ENCODE peak calls at places on chromosome 17, in eight cellular contexts. U, Z, S, V, A, I, P and B are unnamed samples.
A peak's percentile ranks its signal among the peaks of the same experiment; 100 is the strongest.

GRCh38 chr17:64209983-64210382 is 53.1 kb downstream of the TEX2 start:
- DNase-seq in A (no peak), P (peak; percentile 66), Z (no peak), I (no peak), S (no peak), U (no peak), V (no peak), B (no peak)

GRCh38 chr17:35160354-35161201 is 13.0 kb downstream of the UNC45B start:
- DNase-seq in A (peak; percentile 71), S (no peak), V (no peak), Z (no peak), P (no peak), U (no peak), I (no peak), B (no peak)

GRCh38 chr17:40647549-40648325 is at the start of gene SMARCE1:
- DNase-seq in I (peak; percentile 88), U (peak; percentile 52), Z (peak; percentile 77), A (peak; percentile 79), V (peak; percentile 66), S (peak; percentile 65), P (peak; percentile 78), B (peak; percentile 73)

GRCh38 chr17:34051046-34051445 is 204.0 kb upstream of the CCL2 start:
- DNase-seq in Z (no peak), P (no peak), S (no peak), I (no peak), U (no peak), V (no peak), A (no peak), B (no peak)

GRCh38 chr17:39979865-39980401 is 674 bp upstream of the PSMD3 start:
- DNase-seq in Z (peak; percentile 23), U (no peak), A (no peak), I (no peak), P (peak; percentile 21), V (peak; percentile 48), S (no peak), B (peak; percentile 19)

GRCh38 chr17:13704333-13704732 is 102.6 kb upstream of the HS3ST3A1 start:
- DNase-seq in U (no peak), V (no peak), P (peak; percentile 38), S (no peak), A (no peak), I (no peak), Z (no peak), B (no peak)

GRCh38 chr17:14299261-14300093 is 1.4 kb upstream of the HS3ST3B1 start:
- DNase-seq in V (peak; percentile 65), A (peak; percentile 27), S (peak; percentile 47), I (peak; percentile 68), P (no peak), Z (peak; percentile 16), U (no peak), B (peak; percentile 44)

GRCh38 chr17:48590603-48591161 is 641 bp upstream of the HOXB3 start:
- DNase-seq in V (no peak), I (no peak), A (no peak), U (no peak), S (no peak), P (no peak), Z (no peak), B (no peak)

GRCh38 chr17:55005520-55005919 is 37.0 kb downstream of the STXBP4 start:
- DNase-seq in Z (no peak), A (no peak), V (peak; percentile 40), S (no peak), U (no peak), P (peak; percentile 15), I (no peak), B (no peak)

GRCh38 chr17:44909681-44910144 is 5.6 kb downstream of the GFAP start:
- DNase-seq in P (peak; percentile 83), I (no peak), A (no peak), V (no peak), Z (no peak), S (no peak), U (peak; percentile 37), B (no peak)

GRCh38 chr17:29933379-29933778 is 3.4 kb upstream of the SSH2 start:
- DNase-seq in U (no peak), V (peak; percentile 52), Z (no peak), I (no peak), S (no peak), A (no peak), P (peak; percentile 40), B (no peak)

GRCh38 chr17:57834146-57834741 is 15.6 kb downstream of the MRPS23 start:
- DNase-seq in A (no peak), P (peak; percentile 79), U (no peak), V (no peak), Z (no peak), S (no peak), I (no peak), B (peak; percentile 63)

GRCh38 chr17:2418572-2418971 is 17.7 kb upstream of the MNT start:
- DNase-seq in I (peak; percentile 45), Z (no peak), S (no peak), U (no peak), A (no peak), V (no peak), P (no peak), B (peak; percentile 74)

GRCh38 chr17:39742856-39743436 is 5.2 kb downstream of the GRB7 start:
- DNase-seq in I (no peak), P (no peak), Z (no peak), A (no peak), V (no peak), S (no peak), U (no peak), B (no peak)

GRCh38 chr17:33750943-33751701 is 458.0 kb upstream of the ASIC2 start:
- DNase-seq in U (no peak), A (peak; percentile 30), S (peak; percentile 39), P (peak; percentile 28), I (peak; percentile 65), V (peak; percentile 15), Z (peak; percentile 59), B (peak; percentile 84)

DNA sequence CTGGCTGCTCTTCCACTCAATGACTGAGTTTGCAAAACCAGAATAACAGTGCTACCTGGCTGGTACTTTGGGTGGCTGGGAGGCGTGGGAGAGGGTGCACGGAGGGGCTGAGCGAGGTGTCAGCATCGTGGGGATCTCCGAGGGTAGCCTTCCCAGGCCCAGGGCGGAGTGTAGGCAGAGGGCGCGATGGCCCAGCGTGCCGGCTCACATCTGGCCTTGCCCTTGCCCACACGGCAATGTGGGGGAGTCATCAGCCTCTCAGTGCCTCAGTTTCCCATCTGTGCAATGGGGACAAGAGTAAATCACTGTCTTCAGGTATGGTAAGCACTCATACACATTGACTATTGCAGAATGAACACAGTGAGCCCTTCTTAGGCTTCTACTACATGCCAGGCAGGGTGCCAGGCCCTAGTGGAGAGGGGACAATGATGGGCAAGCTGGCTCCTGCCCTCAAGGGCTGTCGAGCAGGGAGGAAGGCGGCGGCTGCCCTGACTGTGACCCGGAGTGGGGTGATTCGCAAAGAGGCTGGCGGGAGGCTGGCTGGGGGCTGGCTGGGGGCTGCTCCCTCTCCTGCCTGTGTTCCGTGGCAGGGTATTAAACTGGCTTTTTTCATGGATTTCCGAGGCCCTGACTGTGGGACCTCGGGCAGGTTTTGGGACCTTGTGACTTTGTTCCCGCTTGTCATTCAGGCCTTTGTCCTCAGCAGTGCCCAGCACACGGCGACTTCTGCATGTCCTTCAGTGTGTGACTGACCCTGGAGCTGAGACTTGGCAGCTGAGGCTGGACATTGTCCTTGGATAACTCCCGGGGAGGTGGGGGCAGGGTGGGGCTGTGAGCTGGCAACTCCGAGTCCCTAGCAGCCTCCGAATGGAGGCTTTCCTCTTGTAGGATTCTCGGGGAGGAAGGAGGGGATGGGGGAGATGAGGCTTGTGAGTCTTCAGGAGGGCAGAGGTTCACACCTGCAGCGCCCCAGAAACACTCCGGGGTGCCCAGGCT is 243.1 kb downstream of the SEC14L1 start:
- DNase-seq in U (no peak), V (no peak), P (peak; percentile 59), A (no peak), I (no peak), Z (no peak), S (peak; percentile 60), B (peak; percentile 89)
- H3K4me1 ChIP-seq in U (no peaks in the 10 kb centered on the region), V (peaks cover 99% of the 10 kb centered on the region), P (peaks cover 59% of the 10 kb centered on the region), A (peaks cover 94% of the 10 kb centered on the region), I (peaks cover 90% of the 10 kb centered on the region), Z (peaks cover 97% of the 10 kb centered on the region), S (peaks cover 96% of the 10 kb centered on the region), B (peaks cover 98% of the 10 kb centered on the region)

GRCh38 chr17:50687200-50688066 is 20.3 kb downstream of the ANKRD40 start:
- DNase-seq in U (no peak), V (peak; percentile 85), Z (no peak), P (no peak), A (no peak), I (peak; percentile 63), S (no peak), B (peak; percentile 49)
- H3K4me1 ChIP-seq in U (peaks cover 89% of the 10 kb centered on the region), V (peaks cover 99% of the 10 kb centered on the region), Z (peaks cover 84% of the 10 kb centered on the region), P (peaks cover 33% of the 10 kb centered on the region), A (no peaks in the 10 kb centered on the region), I (peaks cover 36% of the 10 kb centered on the region), S (peaks cover 37% of the 10 kb centered on the region), B (peaks cover 38% of the 10 kb centered on the region)

GRCh38 chr17:7441202-7441705 is 1.9 kb downstream of the FGF11 start:
- DNase-seq in Z (no peak), P (no peak), V (no peak), A (no peak), U (no peak), S (no peak), I (no peak), B (no peak)

GRCh38 chr17:7438656-7439460 is 454 bp upstream of the FGF11 start:
- DNase-seq in Z (no peak), U (no peak), S (no peak), V (no peak), A (no peak), P (no peak), I (no peak), B (no peak)

GRCh38 chr17:7439462-7440112 is at the start of gene FGF11:
- DNase-seq in A (no peak), S (no peak), V (no peak), Z (no peak), I (no peak), U (no peak), P (no peak), B (no peak)

GRCh38 chr17:7440823-7441174 is 1.5 kb downstream of the FGF11 start:
- DNase-seq in I (no peak), S (no peak), Z (peak; percentile 28), P (peak; percentile 45), U (no peak), V (no peak), A (no peak), B (peak; percentile 67)

DNA sequence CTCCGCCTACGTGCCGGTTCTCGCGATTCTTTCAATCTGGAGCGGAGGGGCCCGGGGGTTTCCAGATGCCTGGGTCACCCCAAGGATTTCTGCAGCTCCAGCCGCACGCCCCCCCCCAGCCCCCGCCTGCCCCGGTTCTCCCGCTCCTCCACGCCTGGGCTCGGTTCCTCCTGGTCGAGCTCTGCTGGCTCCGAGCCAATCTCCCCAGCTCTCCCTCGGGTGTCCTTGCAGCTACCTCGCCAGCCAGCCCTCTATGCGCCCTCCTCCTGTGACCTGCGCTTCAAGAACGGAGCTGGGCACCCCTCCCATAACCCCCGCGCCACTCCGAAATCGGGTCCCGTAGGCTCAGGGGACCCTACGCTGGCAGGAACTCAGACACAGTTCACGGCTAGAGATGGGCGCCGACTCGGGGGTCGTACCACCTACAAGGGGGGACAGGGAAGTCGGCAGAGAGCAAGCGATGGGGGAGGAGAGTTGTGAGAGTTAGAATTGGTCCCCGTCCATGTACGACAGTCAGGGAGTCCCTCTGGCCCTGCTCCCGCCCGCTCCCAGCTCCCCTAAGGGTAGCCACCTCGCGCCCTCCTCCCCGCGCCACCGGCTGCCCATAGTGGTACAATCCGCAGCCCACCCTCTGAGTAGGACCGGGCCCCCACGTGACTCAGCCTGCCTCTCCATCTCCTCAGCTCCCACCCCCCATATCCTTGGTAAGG is 956 bp downstream of the FGF11 start:
- DNase-seq in A (peak; percentile 11), P (peak; percentile 44), U (no peak), V (no peak), Z (peak; percentile 67), I (peak; percentile 81), S (peak; percentile 63), B (peak; percentile 77)
- H3K4me1 ChIP-seq in A (peaks cover 54% of the 10 kb centered on the region), P (peaks cover 67% of the 10 kb centered on the region), U (peaks cover 19% of the 10 kb centered on the region), V (peaks cover 57% of the 10 kb centered on the region), Z (peaks cover 56% of the 10 kb centered on the region), I (peaks cover 50% of the 10 kb centered on the region), S (peaks cover 60% of the 10 kb centered on the region), B (peaks cover 26% of the 10 kb centered on the region)

GRCh38 chr17:38740016-38740415 is 8.1 kb downstream of the PCGF2 start:
- DNase-seq in U (no peak), P (no peak), S (no peak), I (no peak), V (no peak), Z (no peak), A (no peak), B (no peak)
- H3K4me1 ChIP-seq in U (peaks cover 16% of the 10 kb centered on the region), P (peaks cover 7% of the 10 kb centered on the region), S (peaks cover 37% of the 10 kb centered on the region), I (peaks cover 28% of the 10 kb centered on the region), V (peaks cover 43% of the 10 kb centered on the region), Z (peaks cover 60% of the 10 kb centered on the region), A (no peaks in the 10 kb centered on the region), B (peaks cover 37% of the 10 kb centered on the region)